ENCODE peak calls at places on chromosomes 6 and 20, in seven cellular contexts. O is ELR; C is stimulated activated CD4-positive, alpha-beta T cell treated with anti-CD3 and anti-CD28 coated beads, Interleukin-4, amount 100 ng/mL, for 24 hours; I is iPS DF 6.9; Y is activated T-cell treated with anti-CD3 and anti-CD28 coated beads for 1 hour; S is right cardiac atrium; F is GM12865. R is an unnamed sample.

GRCh38 chr20:2946988-2947961 is 74.0 kb downstream of the PTPRA start:
- DNase-seq in O (no peak), C (no peak), I (no peak), Y (no peak), S (no peak), F (no peak), R (no peak)

GRCh38 chr20:57754190-57754589 is 44.4 kb upstream of the PMEPA1 start:
- DNase-seq in O (no peak), C (no peak), I (no peak), Y (no peak), S (no peak), F (no peak), R (no peak)

GRCh38 chr6:6758915-6759654 is 170.6 kb downstream of the LY86 start:
- DNase-seq in O (peak), C (peak), I (peak), Y (no peak), S (no peak), F (peak), R (no peak)

GRCh38 chr6:146146836-146147235 is 118.0 kb downstream of the GRM1 start:
- DNase-seq in O (no peak), C (no peak), I (no peak), Y (no peak), S (no peak), F (no peak), R (no peak)

GRCh38 chr20:49245921-49246740 is 26.9 kb downstream of the DDX27 start:
- DNase-seq in O (peak), C (peak), I (no peak), Y (no peak), S (peak), F (peak), R (no peak)

GRCh38 chr6:168741305-168741704 is 300.3 kb downstream of the SMOC2 start:
- DNase-seq in O (no peak), C (no peak), I (no peak), Y (no peak), S (no peak), F (no peak), R (no peak)

GRCh38 chr6:112243861-112244415 is 10.4 kb downstream of the LAMA4 start:
- DNase-seq in O (no peak), C (no peak), I (no peak), Y (no peak), S (no peak), F (no peak), R (no peak)

GRCh38 chr6:57222684-57223077 is 574 bp upstream of the RAB23 start:
- DNase-seq in O (no peak), C (no peak), I (no peak), Y (no peak), S (no peak), F (no peak), R (no peak)

GRCh38 chr6:113944701-113945100 is 26.2 kb downstream of the HDAC2 start:
- DNase-seq in O (peak), C (no peak), I (no peak), Y (no peak), S (no peak), F (no peak), R (no peak)

GRCh38 chr20:36891211-36891610 is 15.3 kb downstream of the TLDC2 start:
- DNase-seq in O (no peak), C (no peak), I (no peak), Y (no peak), S (no peak), F (no peak), R (no peak)

GRCh38 chr6:165223736-165224135 is 85.7 kb downstream of the C6orf118 start:
- DNase-seq in O (no peak), C (no peak), I (no peak), Y (no peak), S (no peak), F (no peak), R (no peak)